ENCODE peak calls at places on chromosomes 4 and X, in eight cellular contexts. G is GM13976, Z is neural crest cell, V is HFFc6, H is stomach, P is suprapubic skin, N is endodermal cell, F is DND-41. B is an unnamed sample.

GRCh38 chr4:118353452-118353851 is 649 bp upstream of the PRSS12 start:
- DNase-seq in F (no peak), H (no peak), Z (no peak), N (peak; percentile 55), V (no peak), P (no peak), G (no peak), B (no peak)

GRCh38 chr4:40337081-40337480 is 1.9 kb downstream of the CHRNA9 start:
- DNase-seq in V (no peak), N (no peak), F (no peak), P (no peak), G (no peak), Z (no peak), H (no peak), B (no peak)

GRCh38 chr4:148065069-148065468 is 333.2 kb downstream of the ARHGAP10 start:
- DNase-seq in Z (no peak), F (no peak), H (no peak), G (no peak), V (peak; percentile 60), P (no peak), N (no peak), B (no peak)

GRCh38 chr4:6542951-6543350 is 32.0 kb upstream of the MAN2B2 start:
- DNase-seq in V (no peak), F (no peak), P (no peak), Z (no peak), H (no peak), N (no peak), G (no peak), B (no peak)

GRCh38 chrX:130682990-130683389 is 220.0 kb downstream of the ENOX2 start:
- DNase-seq in G (no peak), N (no peak), F (no peak), P (no peak), H (no peak), V (peak; percentile 62), Z (no peak), B (no peak)

GRCh38 chrX:103461156-103461555 is 58.1 kb downstream of the RAB40A start:
- DNase-seq in V (no peak), G (no peak), H (no peak), Z (no peak), F (no peak), P (no peak), N (no peak), B (no peak)

GRCh38 chrX:71923516-71923915 is 12.9 kb downstream of the NHSL2 start:
- DNase-seq in N (no peak), P (no peak), V (no peak), Z (no peak), F (no peak), H (no peak), G (no peak), B (no peak)

GRCh38 chr4:182802621-182803020 is 114.6 kb downstream of the DCTD start:
- DNase-seq in Z (no peak), G (no peak), V (no peak), H (no peak), P (no peak), F (no peak), N (no peak), B (no peak)

GRCh38 chr4:143625632-143626031 is 74.8 kb downstream of the FREM3 start:
- DNase-seq in H (no peak), Z (no peak), P (no peak), G (no peak), N (no peak), V (no peak), F (no peak), B (no peak)

GRCh38 chr4:41428205-41428940 is 109.6 kb upstream of the LIMCH1 start:
- DNase-seq in H (no peak), Z (no peak), N (no peak), V (no peak), P (no peak), G (no peak), F (no peak), B (no peak)

GRCh38 chrX:128106630-128107029 is 54.4 kb upstream of the ACTRT1 start:
- DNase-seq in G (peak; percentile 1), V (no peak), P (no peak), Z (peak; percentile 10), F (no peak), H (no peak), N (peak; percentile 60), B (no peak)

GRCh38 chr4:122669911-122670738 is 49.3 kb upstream of the IL21 start:
- DNase-seq in F (no peak), H (no peak), N (no peak), P (no peak), Z (no peak), G (no peak), V (no peak), B (no peak)

GRCh38 chr4:9924750-9925149 is 96.5 kb downstream of the SLC2A9 start:
- DNase-seq in F (no peak), P (no peak), H (no peak), N (no peak), G (no peak), Z (no peak), V (no peak), B (no peak)

GRCh38 chr4:144712775-144713174 is 66.8 kb downstream of the HHIP start:
- DNase-seq in V (peak; percentile 8), Z (no peak), P (no peak), H (no peak), G (no peak), F (no peak), N (no peak), B (no peak)

GRCh38 chr4:83316459-83317170 is 18.0 kb downstream of the HPSE start:
- DNase-seq in P (no peak), G (no peak), F (no peak), V (no peak), N (no peak), H (no peak), Z (no peak), B (no peak)

GRCh38 chr4:91243132-91243531 is 1060.6 kb upstream of the GRID2 start:
- DNase-seq in P (no peak), H (no peak), V (no peak), N (no peak), G (no peak), Z (no peak), F (no peak), B (no peak)

GRCh38 chr4:15778742-15779231 is 659 bp downstream of the CD38 start:
- DNase-seq in Z (no peak), P (no peak), V (no peak), N (no peak), F (peak; percentile 78), H (no peak), G (peak; percentile 69), B (peak; percentile 68)

GRCh38 chr4:146367347-146367746 is 153.0 kb downstream of the REELD1 start:
- DNase-seq in F (no peak), H (no peak), Z (no peak), V (no peak), G (no peak), N (no peak), P (no peak), B (no peak)

GRCh38 chrX:49041683-49042529 is 1.3 kb downstream of the TFE3 start:
- DNase-seq in P (no peak), N (peak; percentile 62), F (no peak), G (no peak), Z (no peak), H (no peak), V (peak; percentile 43), B (no peak)

GRCh38 chr4:122966201-122966600 is 43.8 kb upstream of the NUDT6 start:
- DNase-seq in F (no peak), Z (no peak), N (no peak), V (no peak), P (no peak), G (no peak), H (no peak), B (no peak)

GRCh38 chrX:132068405-132068804 is 45.3 kb downstream of the STK26 start:
- DNase-seq in V (no peak), P (no peak), N (no peak), F (no peak), G (no peak), H (no peak), Z (no peak), B (no peak)

DNA sequence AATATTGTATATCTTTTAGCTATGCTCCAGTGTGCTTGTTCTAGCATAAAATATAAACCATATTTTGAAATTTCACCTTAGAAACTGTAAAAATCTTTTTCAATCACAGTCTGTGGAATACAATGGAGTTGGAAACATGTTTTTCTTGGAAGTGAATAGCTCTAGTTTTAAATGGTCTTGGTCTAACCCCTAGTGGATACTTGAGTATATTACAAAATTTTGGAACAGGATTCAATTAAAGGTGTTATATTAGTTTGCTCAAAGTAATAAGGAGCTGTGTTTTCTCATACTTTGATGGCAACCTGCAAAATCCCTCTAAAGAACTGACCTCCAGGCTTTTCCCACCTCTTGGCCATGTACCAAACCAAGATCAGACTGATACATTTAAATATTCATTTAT is 48.2 kb downstream of the STK26 start:
- DNase-seq in P (no peak), G (no peak), H (no peak), N (no peak), V (no peak), F (no peak), Z (no peak), B (no peak)
- TF ChIP-seq CTCF in P (no peak), G (no peak), H (peak; percentile 15), N (peak; percentile 66), V (peak; percentile 51), F (peak; percentile 38), Z (peak; percentile 67), B (no peak)

DNA sequence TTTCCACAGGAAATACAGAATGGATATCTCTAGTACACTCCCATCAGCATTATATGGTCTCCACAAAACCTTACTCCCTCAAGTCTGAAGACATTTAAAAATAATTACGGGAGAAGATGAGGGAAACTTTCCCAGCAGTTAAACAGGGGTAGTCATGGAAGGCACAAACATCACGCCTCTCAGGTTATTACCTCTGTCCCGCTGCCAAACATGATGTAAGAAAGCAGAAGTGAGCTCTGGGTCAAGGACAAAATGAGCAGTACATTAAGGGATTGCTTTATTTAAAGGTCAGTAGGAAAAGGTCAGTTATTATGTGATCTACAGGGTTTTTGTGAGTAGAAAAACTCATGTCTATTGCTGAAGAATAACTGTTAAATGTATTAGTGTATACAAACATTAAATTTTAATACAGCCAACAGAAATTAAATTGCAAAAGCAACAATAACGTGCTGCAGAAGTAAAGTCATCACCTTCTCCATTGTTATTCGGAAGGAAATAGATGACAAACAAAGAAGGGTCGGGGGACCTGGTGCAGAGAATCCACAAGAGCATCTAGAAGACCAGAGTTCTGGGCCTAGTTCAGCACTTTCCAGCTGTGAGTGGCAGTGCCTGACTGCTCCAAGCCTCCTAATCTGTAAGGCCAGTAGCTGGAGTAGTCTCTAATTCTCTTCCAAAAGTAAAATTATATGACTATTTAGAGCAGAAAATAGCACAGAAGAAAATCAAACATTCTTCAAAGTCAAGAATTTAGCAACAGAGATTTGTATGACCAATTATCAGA is 171.2 kb downstream of the PPP3CA start:
- DNase-seq in H (no peak), V (no peak), N (peak; percentile 51), Z (no peak), F (no peak), P (no peak), G (no peak), B (no peak)
- TF ChIP-seq CTCF in H (no peak), V (no peak), N (no peak), Z (no peak), F (no peak), P (no peak), G (no peak), B (no peak)

GRCh38 chrX:124406294-124407013 is 60.1 kb downstream of the SH2D1A start:
- DNase-seq in P (no peak), F (peak; percentile 68), G (peak; percentile 37), H (peak; percentile 51), Z (peak; percentile 72), N (peak; percentile 69), V (peak; percentile 70), B (peak; percentile 36)
- TF ChIP-seq CTCF in P (peak; percentile 45), F (peak; percentile 73), G (no peak), H (peak; percentile 46), Z (peak; percentile 88), N (peak; percentile 89), V (peak; percentile 76), B (peak; percentile 44)

GRCh38 chr4:157045507-157046127 is 30.3 kb upstream of the GLRB start:
- DNase-seq in N (peak; percentile 54), H (no peak), G (peak; percentile 43), V (peak; percentile 74), F (no peak), P (no peak), Z (no peak), B (peak; percentile 34)
- TF ChIP-seq CTCF in N (peak; percentile 79), H (peak; percentile 70), G (peak; percentile 41), V (peak; percentile 87), F (peak; percentile 45), P (peak; percentile 64), Z (peak; percentile 76), B (peak; percentile 60)